ENCODE peak calls at places on chromosomes 6 and 20, in four cellular contexts. One of them, this sample, is unnamed.

GRCh38 chr6:166598441-166599138 is 12.1 kb upstream of the RAMACL start:
- DNase-seq in testis: no peak
- DNase-seq in mucosa of descending colon: no peak
- DNase-seq in H1: no peak
- DNase-seq in this sample: no peak

GRCh38 chr6:149823013-149823412 is 41.1 kb downstream of the LRP11 start:
- DNase-seq in testis: no peak
- DNase-seq in mucosa of descending colon: no peak
- DNase-seq in H1: no peak
- DNase-seq in this sample: no peak

GRCh38 chr6:6560909-6561308 is 27.6 kb upstream of the LY86 start:
- DNase-seq in testis: no peak
- DNase-seq in H1: no peak
- DNase-seq in mucosa of descending colon: no peak
- DNase-seq in this sample: no peak

GRCh38 chr6:146027586-146028249 is 1.1 kb upstream of the GRM1 start:
- DNase-seq in H1: peak; percentile 60
- DNase-seq in testis: no peak
- DNase-seq in mucosa of descending colon: no peak
- DNase-seq in this sample: no peak

GRCh38 chr20:25090492-25091429 is 8.8 kb upstream of the VSX1 start:
- DNase-seq in testis: no peak
- DNase-seq in mucosa of descending colon: peak; percentile 80
- DNase-seq in H1: peak; percentile 38
- DNase-seq in this sample: no peak

GRCh38 chr6:25179051-25179778 is 100.0 kb upstream of the CARMIL1 start:
- DNase-seq in mucosa of descending colon: no peak
- DNase-seq in testis: no peak
- DNase-seq in H1: no peak
- DNase-seq in this sample: no peak

GRCh38 chr6:105388392-105388791 is 14.5 kb downstream of the PREP start:
- DNase-seq in mucosa of descending colon: no peak
- DNase-seq in testis: no peak
- DNase-seq in H1: no peak
- DNase-seq in this sample: peak; percentile 34

GRCh38 chr20:31722388-31723281 is at the start of gene BCL2L1:
- DNase-seq in H1: peak; percentile 80
- DNase-seq in testis: peak; percentile 84
- DNase-seq in mucosa of descending colon: peak; percentile 90
- DNase-seq in this sample: peak; percentile 96

GRCh38 chr6:89951574-89952360 is 57.5 kb downstream of the GJA10 start:
- DNase-seq in testis: peak; percentile 44
- DNase-seq in mucosa of descending colon: no peak
- DNase-seq in H1: no peak
- DNase-seq in this sample: no peak

DNA sequence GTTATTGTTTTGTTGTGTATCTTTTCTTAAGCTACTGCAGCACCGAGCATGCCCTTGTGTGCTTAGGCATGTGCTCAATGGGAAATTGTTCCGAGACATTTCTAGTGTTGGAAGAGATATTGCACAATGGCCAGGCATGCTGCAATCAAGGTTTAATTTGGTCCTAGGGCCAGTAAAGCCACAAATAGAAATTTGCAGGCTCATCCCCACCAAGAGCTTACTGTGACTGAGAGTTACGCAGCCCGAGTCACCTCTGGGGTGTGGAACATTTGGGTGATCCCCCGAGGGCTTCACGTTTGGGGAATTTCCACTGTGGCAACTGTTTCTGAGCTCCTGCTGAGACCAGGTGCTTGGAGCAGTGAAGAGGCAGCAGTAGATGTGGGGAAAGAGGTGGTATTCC is 65.8 kb downstream of the ADTRP start:
- DNase-seq in mucosa of descending colon: no peak
- DNase-seq in H1: no peak
- DNase-seq in testis: no peak
- DNase-seq in this sample: no peak
- H3K4me1 ChIP-seq in mucosa of descending colon: no peaks in the 10 kb centered on the region
- H3K4me1 ChIP-seq in H1: no peaks in the 10 kb centered on the region
- H3K4me1 ChIP-seq in testis: no peaks in the 10 kb centered on the region
- H3K4me1 ChIP-seq in this sample: no peaks in the 10 kb centered on the region

DNA sequence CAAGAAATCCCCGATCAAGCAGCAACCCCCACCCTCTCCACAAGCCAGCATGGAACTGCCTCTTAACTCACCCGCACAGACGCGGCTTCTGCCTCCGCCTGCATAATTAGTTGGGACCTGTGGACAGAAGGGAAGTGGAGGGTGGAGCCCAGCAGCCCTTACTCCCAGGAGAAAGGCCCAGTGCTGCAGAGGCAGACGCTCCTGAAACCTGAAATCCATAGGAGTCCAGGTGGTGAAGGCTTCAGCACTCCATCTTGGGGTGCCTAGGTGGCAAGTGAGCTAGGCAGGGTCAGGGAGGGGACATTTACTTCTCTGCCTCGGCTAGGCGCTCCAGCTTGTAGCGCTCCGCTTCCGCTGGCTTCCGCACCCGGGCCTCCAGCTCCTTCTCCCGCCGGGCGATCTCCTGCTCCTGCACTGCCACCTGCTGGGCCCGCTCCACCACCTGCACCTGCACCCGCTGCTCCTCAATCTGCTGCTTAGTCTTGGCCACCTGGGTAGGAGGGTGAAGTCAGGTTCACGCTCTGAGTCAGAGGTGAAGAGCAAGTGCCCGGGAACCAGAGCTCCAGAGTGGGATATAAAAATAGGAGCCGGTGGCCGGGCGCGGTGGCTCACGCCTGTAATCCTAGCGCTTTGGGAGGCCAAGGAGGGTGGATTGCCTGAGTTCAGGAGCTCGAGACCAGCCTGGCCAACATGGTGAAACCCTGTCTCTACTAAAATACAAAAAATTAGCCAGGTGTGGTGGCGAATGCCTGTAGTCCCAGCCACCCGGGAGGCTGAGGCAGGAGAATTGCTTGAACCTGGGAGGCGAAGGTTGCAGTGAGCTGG is 10.7 kb downstream of the TUBB start:
- DNase-seq in mucosa of descending colon: peak; percentile 91
- DNase-seq in H1: peak; percentile 87
- DNase-seq in testis: peak; percentile 83
- DNase-seq in this sample: peak; percentile 65
- H3K4me3 ChIP-seq in mucosa of descending colon: no peak overlapping the region
- H3K4me3 ChIP-seq in H1: no peak overlapping the region
- H3K4me3 ChIP-seq in testis: no peak overlapping the region
- H3K4me3 ChIP-seq in this sample: no peak overlapping the region

GRCh38 chr6:93779086-93779858 is 359.9 kb upstream of the EPHA7 start:
- DNase-seq in mucosa of descending colon: no peak
- DNase-seq in testis: peak; percentile 55
- DNase-seq in H1: no peak
- DNase-seq in this sample: no peak
- TF ChIP-seq CTCF in mucosa of descending colon: no peak
- TF ChIP-seq CTCF in testis: no peak
- TF ChIP-seq CTCF in H1: no peak
- TF ChIP-seq CTCF in this sample: no peak

GRCh38 chr6:111788779-111789276 is 84.4 kb downstream of the FYN start:
- DNase-seq in mucosa of descending colon: no peak
- DNase-seq in testis: peak; percentile 63
- DNase-seq in H1: no peak
- DNase-seq in this sample: no peak
- H3K4me1 ChIP-seq in mucosa of descending colon: peaks cover 5% of the 10 kb centered on the region
- H3K4me1 ChIP-seq in testis: peaks cover 37% of the 10 kb centered on the region
- H3K4me1 ChIP-seq in H1: no peaks in the 10 kb centered on the region
- H3K4me1 ChIP-seq in this sample: no peaks in the 10 kb centered on the region

GRCh38 chr20:56420028-56420427 is 8.0 kb downstream of the CASS4 start:
- DNase-seq in H1: no peak
- DNase-seq in mucosa of descending colon: no peak
- DNase-seq in testis: no peak
- DNase-seq in this sample: peak; percentile 32

GRCh38 chr20:56417911-56418310 is 5.9 kb downstream of the CASS4 start:
- DNase-seq in H1: no peak
- DNase-seq in testis: no peak
- DNase-seq in mucosa of descending colon: no peak
- DNase-seq in this sample: no peak

GRCh38 chr20:56417402-56417801 is 5.3 kb downstream of the CASS4 start:
- DNase-seq in H1: no peak
- DNase-seq in testis: no peak
- DNase-seq in mucosa of descending colon: no peak
- DNase-seq in this sample: no peak

GRCh38 chr20:56420940-56421688 is 9.1 kb downstream of the CASS4 start:
- DNase-seq in testis: no peak
- DNase-seq in mucosa of descending colon: no peak
- DNase-seq in H1: no peak
- DNase-seq in this sample: no peak

DNA sequence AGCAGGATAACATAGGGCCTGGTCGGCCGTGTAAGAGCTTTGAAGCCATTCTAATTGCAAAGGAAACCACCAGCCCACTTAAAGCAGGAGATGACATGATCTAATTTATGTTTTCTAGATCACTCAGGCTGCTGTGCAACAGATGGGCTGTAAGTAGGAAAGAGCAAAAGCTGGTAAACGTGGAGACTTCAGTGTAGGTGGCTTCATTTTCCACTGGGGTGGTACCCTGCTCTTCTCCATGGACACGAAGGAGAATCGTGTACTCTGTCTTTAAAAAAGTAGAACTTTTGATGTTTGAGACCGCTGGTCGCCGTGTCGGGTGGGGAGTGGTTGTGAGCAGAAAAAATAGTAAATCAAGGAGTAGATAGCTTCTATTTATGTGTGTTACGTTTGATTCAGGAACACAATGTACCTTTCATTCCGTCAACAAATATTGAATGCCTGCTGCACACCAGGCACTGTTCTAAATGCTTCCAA is 6.4 kb downstream of the CASS4 start:
- DNase-seq in mucosa of descending colon: no peak
- DNase-seq in H1: no peak
- DNase-seq in testis: no peak
- DNase-seq in this sample: no peak
- H3K4me3 ChIP-seq in mucosa of descending colon: no peak overlapping the region
- H3K4me3 ChIP-seq in H1: no peak overlapping the region
- H3K4me3 ChIP-seq in testis: no peak overlapping the region
- H3K4me3 ChIP-seq in this sample: no peak overlapping the region

GRCh38 chr6:68313911-68314310 is 321.2 kb upstream of the ADGRB3 start:
- DNase-seq in mucosa of descending colon: no peak
- DNase-seq in H1: no peak
- DNase-seq in testis: no peak
- DNase-seq in this sample: no peak
- TF ChIP-seq CTCF in mucosa of descending colon: no peak
- TF ChIP-seq CTCF in H1: no peak
- TF ChIP-seq CTCF in testis: no peak
- TF ChIP-seq CTCF in this sample: no peak